ENCODE peak calls at places on chromosome 13, in six cellular contexts. G is left ventricle myocardium inferior, R is fibroblast of lung, B is RWPE1, U is mucosa of descending colon, H is BE2C. P is an unnamed sample.

GRCh38 chr13:69720278-69720983 is 387.2 kb upstream of the ATXN8OS start:
- DNase-seq in H (no peak), R (no peak), U (peak), G (no peak), B (no peak), P (no peak)

GRCh38 chr13:83516781-83517180 is 365.5 kb downstream of the SLITRK1 start:
- DNase-seq in U (no peak), G (no peak), B (no peak), R (no peak), H (no peak), P (no peak)

GRCh38 chr13:104650426-104650825 is 1584.2 kb upstream of the SLC10A2 start:
- DNase-seq in U (no peak), G (no peak), R (no peak), H (no peak), B (no peak), P (peak)

GRCh38 chr13:90686438-90686837 is 661.0 kb upstream of the MIR17HG start:
- DNase-seq in B (peak), R (peak), G (no peak), U (no peak), H (no peak), P (peak)

GRCh38 chr13:53310786-53311185 is 282.2 kb downstream of the OLFM4 start:
- DNase-seq in H (no peak), B (no peak), R (no peak), U (no peak), G (no peak), P (no peak)

GRCh38 chr13:29571876-29572570 is 23.5 kb downstream of the SLC7A1 start:
- DNase-seq in G (no peak), U (no peak), R (no peak), B (no peak), H (no peak), P (no peak)

GRCh38 chr13:19646062-19646461 is 12.6 kb downstream of the MPHOSPH8 start:
- DNase-seq in R (no peak), G (no peak), U (no peak), B (no peak), H (no peak), P (no peak)

GRCh38 chr13:89831157-89831556 is 1516.3 kb upstream of the MIR17HG start:
- DNase-seq in H (no peak), U (no peak), B (no peak), R (no peak), G (no peak), P (no peak)

GRCh38 chr13:75544681-75545333 is 4.8 kb upstream of the UCHL3 start:
- DNase-seq in U (no peak), H (no peak), R (peak), B (peak), G (no peak), P (peak)

GRCh38 chr13:97068146-97068545 is 73.9 kb upstream of the OXGR1 start:
- DNase-seq in G (no peak), B (no peak), U (no peak), R (peak), H (no peak), P (no peak)

GRCh38 chr13:75415720-75416119 is 66.2 kb downstream of the TBC1D4 start:
- DNase-seq in H (no peak), B (peak), G (no peak), U (no peak), R (peak), P (peak)

GRCh38 chr13:112519517-112520060 is 68.4 kb downstream of the TUBGCP3 start:
- DNase-seq in B (no peak), R (no peak), H (no peak), U (no peak), G (no peak), P (no peak)

GRCh38 chr13:53784331-53784730 is 755.7 kb downstream of the OLFM4 start:
- DNase-seq in H (no peak), U (no peak), B (no peak), G (no peak), R (no peak), P (no peak)

GRCh38 chr13:99895999-99896695 is 75.4 kb downstream of the ZIC5 start:
- DNase-seq in B (no peak), U (peak), G (no peak), H (no peak), R (no peak), P (no peak)

GRCh38 chr13:99898421-99898820 is 73.1 kb downstream of the ZIC5 start:
- DNase-seq in R (no peak), U (no peak), B (no peak), G (no peak), H (no peak), P (no peak)

GRCh38 chr13:66138172-66138811 is 1091.8 kb downstream of the PCDH9 start:
- DNase-seq in G (no peak), B (no peak), H (no peak), U (no peak), R (no peak), P (no peak)

GRCh38 chr13:20566424-20566916 is 487 bp upstream of the IFT88 start:
- DNase-seq in B (peak), U (no peak), H (no peak), G (no peak), R (peak), P (peak)

DNA sequence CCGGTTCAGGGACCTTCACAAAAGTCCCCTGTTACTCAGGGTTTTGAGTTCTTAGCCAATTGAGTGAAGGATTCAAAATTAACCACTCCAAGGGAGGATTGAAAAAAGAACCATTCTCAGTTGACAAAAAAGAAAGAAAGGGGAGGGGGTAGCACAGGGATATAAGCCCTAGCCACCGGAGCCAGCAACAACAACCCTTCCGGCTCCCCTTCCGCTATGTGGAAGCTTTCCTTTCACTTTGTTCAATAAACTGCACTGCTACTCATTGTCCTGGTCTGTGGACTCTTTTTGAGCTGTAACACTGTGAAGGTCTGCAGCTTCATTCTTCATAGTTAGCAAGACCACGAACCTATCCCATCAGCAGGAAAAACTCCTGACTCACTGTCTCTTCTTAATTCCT is 1488.1 kb upstream of the PRR20A start:
- DNase-seq in B (no peak), U (no peak), R (no peak), G (no peak), H (no peak), P (no peak)
- TF ChIP-seq CTCF in B (no peak), U (no peak), R (no peak), G (no peak), H (no peak), P (no peak)

DNA sequence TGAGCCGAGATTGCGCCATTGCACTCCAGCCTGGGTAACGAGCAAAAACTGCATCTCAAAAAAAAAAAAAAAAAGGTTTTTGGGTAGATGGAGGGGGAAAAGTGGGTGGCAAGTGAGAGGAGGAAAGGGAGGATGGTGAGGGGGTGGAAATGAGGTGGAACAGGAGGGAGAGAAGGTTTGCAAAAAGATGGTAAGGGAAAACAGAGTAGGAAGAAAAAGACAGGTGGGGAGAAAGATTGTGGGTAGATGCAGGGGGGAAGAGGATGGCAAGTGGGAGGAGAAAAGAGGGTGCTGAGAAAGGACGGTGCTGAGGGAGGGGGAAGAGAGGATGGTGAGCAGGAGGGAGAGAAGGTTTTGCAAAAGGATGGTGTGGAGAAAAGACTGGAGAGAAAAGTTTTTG is 57.8 kb upstream of the C1QTNF9B start:
- DNase-seq in B (no peak), R (no peak), H (no peak), U (no peak), G (no peak), P (no peak)
- TF ChIP-seq CTCF in B (no peak), R (no peak), H (no peak), U (no peak), G (no peak), P (no peak)

GRCh38 chr13:95676775-95677563 is at the start of gene DNAJC3:
- DNase-seq in R (peak), B (peak), U (peak), G (peak), H (peak), P (peak)
- TF ChIP-seq CTCF in R (no peak), B (no peak), U (peak), G (no peak), H (no peak), P (no peak)

DNA sequence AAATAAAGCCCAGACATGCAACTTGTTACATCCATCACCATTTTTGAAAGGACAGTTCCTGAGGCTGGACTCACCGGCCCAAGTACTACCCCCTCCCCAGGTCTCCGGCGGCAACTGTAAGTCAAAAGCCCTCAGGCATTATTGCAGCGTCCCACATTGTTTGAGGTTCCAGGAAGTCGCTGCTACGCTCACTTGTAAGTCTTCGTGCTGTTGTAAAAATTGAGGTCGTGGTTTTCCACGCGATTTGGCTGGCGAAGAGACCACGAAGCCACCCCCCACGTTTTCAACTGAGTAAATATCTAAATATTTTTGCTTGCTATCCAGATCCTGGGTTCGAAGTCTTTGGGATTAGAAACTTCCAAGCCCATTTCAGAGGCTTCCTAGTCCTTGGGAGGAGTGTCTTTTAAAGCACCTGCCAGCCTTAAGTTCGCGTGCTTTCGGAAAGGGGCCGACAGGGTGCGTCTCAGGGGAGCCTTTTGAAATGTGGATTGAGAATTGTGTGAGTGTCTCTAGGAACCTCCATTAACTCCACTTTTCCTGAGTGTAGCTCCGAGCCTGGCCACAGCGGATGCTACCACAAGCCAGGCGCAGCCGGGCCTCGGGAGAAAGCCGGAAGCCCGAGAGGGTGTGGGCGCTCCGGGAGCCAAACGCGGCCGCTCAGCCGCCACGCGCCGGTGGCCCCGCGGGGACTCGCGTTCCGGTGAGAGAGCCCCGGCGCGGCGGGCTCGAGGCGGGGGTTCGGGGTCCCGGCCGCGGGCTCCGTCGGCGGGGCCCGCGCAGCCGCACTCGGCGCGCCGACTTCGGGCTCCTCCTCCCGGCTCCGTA is at the start of gene FNDC3A:
- DNase-seq in R (peak), B (peak), H (peak), U (peak), G (peak), P (peak)
- TF ChIP-seq CTCF in R (no peak), B (no peak), H (no peak), U (no peak), G (peak), P (no peak)

DNA sequence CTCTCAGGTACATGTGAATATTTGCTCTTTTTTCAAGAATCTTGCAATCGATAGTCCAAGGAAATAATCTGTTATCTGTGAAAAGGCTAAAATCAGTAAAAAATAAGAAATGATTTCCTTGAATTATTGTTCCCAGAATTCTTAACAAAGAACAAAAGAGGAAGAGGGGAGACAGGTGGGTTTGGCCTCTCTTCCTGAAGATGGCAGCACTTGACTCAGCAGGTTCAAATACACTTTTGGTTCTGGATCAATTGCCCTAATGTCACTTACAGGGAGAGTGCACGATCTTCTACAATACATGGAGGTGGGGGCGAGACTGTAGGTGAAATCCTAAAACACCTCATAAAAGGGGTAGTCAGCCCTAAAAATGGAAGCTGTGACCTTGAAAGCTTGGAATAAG is 358.7 kb downstream of the IRS2 start:
- DNase-seq in R (no peak), H (no peak), B (no peak), G (no peak), U (no peak), P (no peak)
- TF ChIP-seq CTCF in R (no peak), H (peak), B (no peak), G (no peak), U (no peak), P (no peak)

GRCh38 chr13:32031025-32031814 is at the start of gene FRY:
- DNase-seq in R (peak), B (peak), H (peak), G (peak), U (peak), P (peak)
- TF ChIP-seq CTCF in R (peak), B (no peak), H (peak), G (peak), U (no peak), P (no peak)

GRCh38 chr13:39777527-39778061 is 122.1 kb downstream of the COG6 start:
- DNase-seq in G (no peak), B (peak), U (no peak), R (peak), H (no peak), P (peak)
- TF ChIP-seq CTCF in G (peak), B (peak), U (no peak), R (peak), H (peak), P (peak)

DNA sequence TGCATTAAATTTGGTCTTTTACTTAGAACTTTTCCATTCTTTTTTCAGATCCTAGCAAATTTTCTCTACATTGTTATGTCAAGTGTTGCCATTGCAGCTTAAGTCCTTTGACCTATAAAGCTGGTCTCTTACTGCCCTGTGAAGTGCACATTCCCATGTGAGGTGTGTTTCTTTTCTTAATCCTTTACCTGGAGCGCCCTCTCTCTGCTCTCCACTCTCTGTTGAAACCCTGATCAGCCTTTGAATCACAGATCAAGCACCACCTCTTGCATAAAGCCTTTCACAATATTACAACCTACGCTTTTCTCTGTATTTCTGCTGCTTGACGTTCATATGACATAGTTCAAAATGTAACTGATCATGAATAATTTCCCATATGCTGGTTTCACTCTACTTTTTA is 84.8 kb downstream of the PCDH17 start:
- DNase-seq in B (no peak), H (no peak), U (no peak), R (no peak), G (no peak), P (peak)
- TF ChIP-seq CTCF in B (no peak), H (peak), U (no peak), R (no peak), G (no peak), P (no peak)

DNA sequence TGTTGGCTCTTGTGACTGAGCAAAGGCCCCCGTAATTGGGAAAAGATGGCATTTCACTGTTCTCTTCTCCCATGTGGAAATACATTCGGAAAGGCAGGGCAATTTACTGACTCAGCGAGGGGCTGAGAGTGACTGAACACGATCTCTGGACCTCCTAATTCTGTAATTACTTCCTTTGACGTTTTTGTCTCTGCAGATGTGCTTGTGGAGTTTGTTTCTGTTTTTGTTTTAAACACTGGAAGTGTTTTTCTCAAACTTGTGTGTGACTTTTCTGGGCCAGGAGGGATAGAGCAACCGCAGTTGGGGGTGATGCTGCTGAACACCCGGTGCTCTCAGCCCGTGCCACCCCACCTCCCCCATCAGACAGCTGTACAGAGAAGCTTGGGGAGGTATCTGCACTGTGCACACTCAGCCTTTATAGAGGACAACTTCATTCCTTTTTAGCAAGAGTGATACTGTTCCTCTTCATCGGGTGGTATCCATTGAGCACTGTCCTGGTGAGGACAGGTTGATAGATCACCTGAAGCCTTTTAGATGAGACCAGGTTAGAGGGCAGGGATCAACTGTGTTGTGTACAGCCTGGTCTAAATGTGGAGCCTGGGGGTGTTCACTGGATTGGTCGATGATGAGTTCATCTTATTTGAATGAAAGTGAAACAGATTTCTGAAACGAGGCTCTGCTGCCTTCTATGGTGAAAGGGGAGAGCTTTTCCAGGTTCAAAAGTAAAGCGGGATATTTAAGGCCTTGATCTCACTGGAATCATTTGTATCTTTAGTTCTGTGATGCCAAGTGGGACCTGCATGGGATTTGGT is 117.4 kb downstream of the ESD start:
- DNase-seq in U (no peak), G (no peak), H (peak), R (peak), B (no peak), P (no peak)
- TF ChIP-seq CTCF in U (no peak), G (peak), H (no peak), R (peak), B (no peak), P (no peak)

GRCh38 chr13:31124225-31124624 is 37.5 kb downstream of the HSPH1 start:
- DNase-seq in B (no peak), G (no peak), U (no peak), R (no peak), H (no peak), P (no peak)
- TF ChIP-seq CTCF in B (no peak), G (no peak), U (no peak), R (no peak), H (no peak), P (no peak)